ENCODE peak calls at places on chromosomes 2 and 18, in seven cellular contexts. I is Ammon's horn, H is NCI-H460, V is NCI-H1417, E is NCI-H82, C is HS-5, U is left lobe of liver. A is an unnamed sample.

GRCh38 chr2:164954954-164955701 is at the start of gene SLC38A11:
- DNase-seq in I (peak), C (no peak), E (no peak), V (no peak), H (no peak), U (no peak), A (no peak)

GRCh38 chr2:196230051-196230450 is 58.7 kb upstream of the STK17B start:
- DNase-seq in I (no peak), U (no peak), V (no peak), H (no peak), E (no peak), C (no peak), A (no peak)

GRCh38 chr2:60880988-60881932 is at the start of gene REL:
- DNase-seq in H (peak), V (peak), C (peak), I (peak), U (peak), E (peak), A (peak)

GRCh38 chr2:69082430-69082997 is 69.5 kb downstream of the ANTXR1 start:
- DNase-seq in V (no peak), C (no peak), E (peak), H (peak), U (peak), I (no peak), A (peak)

GRCh38 chr2:64591188-64591587 is 62.5 kb downstream of the SERTAD2 start:
- DNase-seq in I (no peak), C (no peak), V (no peak), H (no peak), E (no peak), U (no peak), A (no peak)

GRCh38 chr2:191030521-191031154 is 16.7 kb upstream of the STAT1 start:
- DNase-seq in U (no peak), I (peak), E (peak), C (no peak), H (peak), V (peak), A (peak)

GRCh38 chr2:43102366-43103092 is 123.9 kb downstream of the ZFP36L2 start:
- DNase-seq in H (no peak), I (peak), V (no peak), E (no peak), U (no peak), C (no peak), A (no peak)

GRCh38 chr2:39114771-39115170 is 6.1 kb downstream of the SOS1 start:
- DNase-seq in I (no peak), H (no peak), C (no peak), U (no peak), V (no peak), E (no peak), A (no peak)

GRCh38 chr2:64623232-64623879 is 30.4 kb downstream of the SERTAD2 start:
- DNase-seq in U (peak), E (peak), I (no peak), H (no peak), C (no peak), V (no peak), A (no peak)

GRCh38 chr2:230319211-230319862 is 7.7 kb upstream of the SP140L start:
- DNase-seq in C (no peak), U (no peak), V (no peak), E (no peak), I (no peak), H (no peak), A (no peak)

GRCh38 chr18:62928316-62928715 is 213.0 kb downstream of the PHLPP1 start:
- DNase-seq in U (no peak), I (no peak), V (no peak), E (no peak), C (no peak), H (no peak), A (no peak)

GRCh38 chr2:226607379-226607778 is 192.2 kb downstream of the IRS1 start:
- DNase-seq in H (no peak), E (no peak), I (no peak), U (no peak), C (no peak), V (no peak), A (no peak)

GRCh38 chr2:133837441-133838090 is 269.3 kb upstream of the NCKAP5 start:
- DNase-seq in C (peak), U (no peak), E (peak), I (peak), H (no peak), V (no peak), A (peak)

GRCh38 chr18:55489742-55490055 is 98.3 kb downstream of the TCF4 start:
- DNase-seq in C (no peak), E (no peak), U (no peak), I (no peak), H (no peak), V (peak), A (no peak)

GRCh38 chr2:119760876-119761275 is 1.2 kb downstream of the PTPN4 start:
- DNase-seq in I (no peak), V (no peak), H (peak), U (no peak), E (peak), C (no peak), A (peak)

GRCh38 chr18:22434973-22435608 is 17.4 kb upstream of the CTAGE1 start:
- DNase-seq in H (no peak), I (no peak), V (no peak), E (peak), C (peak), U (no peak), A (no peak)

GRCh38 chr2:177265834-177266817 is 1.6 kb upstream of the NFE2L2 start:
- DNase-seq in I (no peak), V (no peak), U (no peak), H (no peak), E (no peak), C (no peak), A (no peak)

GRCh38 chr2:70141754-70142589 is 48.8 kb downstream of the C2orf42 start:
- DNase-seq in V (peak), E (peak), U (peak), H (peak), C (no peak), I (peak), A (peak)

GRCh38 chr2:224410946-224411561 is 9.1 kb upstream of the FAM124B start:
- DNase-seq in U (no peak), C (no peak), I (no peak), H (no peak), V (no peak), E (no peak), A (no peak)

A was measured in A673.